ENCODE peak calls at places on chromosomes 7 and 10, in six cellular contexts. U is WTC11, Z is transverse colon, F is IMR-90, Y is nephron progenitor cell, B is fibroblast of lung. L is an unnamed sample.

GRCh38 chr10:29142516-29143314 is 146.2 kb upstream of the LYZL1 start:
- DNase-seq in Z (no peak), U (peak; percentile 65), B (no peak), F (no peak), Y (no peak), L (no peak)

GRCh38 chr10:97726636-97727178 is 10.2 kb upstream of the ZFYVE27 start:
- DNase-seq in F (peak; percentile 85), U (peak; percentile 61), B (peak; percentile 86), Y (peak; percentile 39), Z (peak; percentile 66), L (no peak)

GRCh38 chr7:80686576-80686975 is 48.1 kb downstream of the CD36 start:
- DNase-seq in B (peak; percentile 66), F (peak; percentile 68), Y (no peak), U (no peak), Z (no peak), L (no peak)

GRCh38 chr10:110165239-110165638 is 42.2 kb upstream of the MXI1 start:
- DNase-seq in B (no peak), Z (no peak), Y (no peak), U (no peak), F (no peak), L (no peak)

GRCh38 chr7:106629521-106629920 is 31.4 kb downstream of the CCDC71L start:
- DNase-seq in F (peak; percentile 68), Y (no peak), Z (no peak), B (peak; percentile 59), U (no peak), L (no peak)

GRCh38 chr7:64947252-64948000 is 43.4 kb downstream of the ZNF117 start:
- DNase-seq in F (no peak), Z (no peak), Y (peak; percentile 41), U (peak; percentile 31), B (no peak), L (peak; percentile 48)

GRCh38 chr10:79081353-79082034 is 12.7 kb downstream of the ZMIZ1 start:
- DNase-seq in Y (no peak), F (peak; percentile 96), U (no peak), Z (no peak), B (peak; percentile 85), L (peak; percentile 59)

GRCh38 chr10:43340101-43340500 is 31.3 kb upstream of the FXYD4 start:
- DNase-seq in F (no peak), Z (no peak), U (no peak), Y (no peak), B (no peak), L (no peak)

GRCh38 chr10:85650791-85651506 is 715.6 kb downstream of the GRID1 start:
- DNase-seq in F (no peak), B (no peak), Z (no peak), Y (no peak), U (no peak), L (no peak)

GRCh38 chr7:1087462-1087809 is 477 bp upstream of the GPER1 start:
- DNase-seq in B (peak; percentile 29), F (peak; percentile 44), U (no peak), Z (no peak), Y (no peak), L (no peak)

GRCh38 chr7:105480931-105481330 is 41.1 kb downstream of the PUS7 start:
- DNase-seq in U (no peak), Y (no peak), F (peak; percentile 84), B (no peak), Z (no peak), L (no peak)

GRCh38 chr7:125670926-125671572 is 741.4 kb upstream of the POT1 start:
- DNase-seq in Y (no peak), U (no peak), B (peak; percentile 33), Z (no peak), F (no peak), L (no peak)

GRCh38 chr7:135204271-135204872 is 7.0 kb downstream of the WDR91 start:
- DNase-seq in U (no peak), F (peak; percentile 93), B (peak; percentile 98), Z (no peak), Y (no peak), L (no peak)

GRCh38 chr10:103759100-103759781 is 96.1 kb downstream of the SH3PXD2A start:
- DNase-seq in U (no peak), Z (peak; percentile 57), Y (peak; percentile 27), F (peak; percentile 91), B (peak; percentile 86), L (no peak)

GRCh38 chr7:23693224-23693623 is 13.2 kb downstream of the FAM221A start:
- DNase-seq in B (no peak), U (no peak), Z (no peak), Y (no peak), F (no peak), L (no peak)

GRCh38 chr10:116324951-116325635 is 845 bp downstream of the CCDC172 start:
- DNase-seq in B (no peak), F (no peak), Y (no peak), Z (no peak), U (peak; percentile 26), L (no peak)

GRCh38 chr7:47577351-47577919 is 4.5 kb downstream of the TNS3 start:
- DNase-seq in Z (no peak), Y (no peak), B (peak; percentile 62), F (no peak), U (no peak), L (no peak)

GRCh38 chr7:118148930-118149329 is 35.0 kb upstream of the LSM8 start:
- DNase-seq in B (peak; percentile 2), Y (no peak), U (no peak), F (peak; percentile 8), Z (no peak), L (no peak)

GRCh38 chr10:128111686-128112085 is 14.5 kb downstream of the MKI67 start:
- DNase-seq in F (no peak), Y (no peak), U (no peak), B (no peak), Z (no peak), L (no peak)

GRCh38 chr7:74191231-74191630 is 17.1 kb downstream of the EIF4H start:
- DNase-seq in B (no peak), Z (no peak), U (no peak), F (no peak), Y (no peak), L (no peak)

GRCh38 chr10:108375691-108376090 is 1211.2 kb upstream of the SORCS1 start:
- DNase-seq in U (no peak), Y (no peak), Z (no peak), F (no peak), B (peak; percentile 8), L (no peak)

GRCh38 chr10:86287422-86287793 is 79.2 kb downstream of the GRID1 start:
- DNase-seq in B (no peak), U (no peak), F (no peak), Z (no peak), Y (no peak), L (peak; percentile 11)

GRCh38 chr10:113024930-113025329 is 74.9 kb downstream of the TCF7L2 start:
- DNase-seq in B (no peak), Y (no peak), U (no peak), Z (no peak), F (no peak), L (no peak)

GRCh38 chr7:77933394-77933793 is 134.8 kb downstream of the PHTF2 start:
- DNase-seq in F (peak; percentile 60), Z (peak; percentile 11), Y (no peak), B (peak; percentile 21), U (no peak), L (no peak)

GRCh38 chr7:124765401-124766352 is at the start of gene GPR37:
- DNase-seq in B (peak; percentile 90), Y (peak; percentile 76), Z (peak; percentile 59), F (peak; percentile 93), U (peak; percentile 85), L (peak; percentile 75)

GRCh38 chr7:153012203-153012602 is 252.7 kb downstream of the ACTR3B start:
- DNase-seq in Z (no peak), B (no peak), Y (no peak), F (no peak), U (no peak), L (no peak)

GRCh38 chr7:157138101-157138423 is 664 bp upstream of the UBE3C start:
- DNase-seq in U (no peak), Y (no peak), F (no peak), B (no peak), Z (no peak), L (no peak)

GRCh38 chr7:128703605-128704004 is 31.5 kb downstream of the GARIN1A start:
- DNase-seq in U (no peak), Y (no peak), B (no peak), F (peak; percentile 38), Z (no peak), L (no peak)

GRCh38 chr7:128708235-128708634 is 30.9 kb upstream of the CALU start:
- DNase-seq in Z (no peak), U (no peak), B (no peak), F (no peak), Y (no peak), L (no peak)

GRCh38 chr7:128707752-128708151 is 31.4 kb upstream of the CALU start:
- DNase-seq in Z (no peak), Y (no peak), U (no peak), F (no peak), B (no peak), L (no peak)

GRCh38 chr7:128704909-128705308 is 32.8 kb downstream of the GARIN1A start:
- DNase-seq in Z (no peak), U (no peak), Y (no peak), F (no peak), B (no peak), L (no peak)

GRCh38 chr7:128705891-128706333 is 33.2 kb upstream of the CALU start:
- DNase-seq in U (no peak), F (peak; percentile 25), Y (no peak), B (no peak), Z (no peak), L (no peak)
- TF ChIP-seq CTCF in U (no peak), F (no peak), Y (no peak), B (no peak), Z (no peak), L (no peak)

GRCh38 chr10:33229252-33229943 is 105.1 kb downstream of the NRP1 start:
- DNase-seq in Z (no peak), Y (no peak), B (no peak), U (no peak), F (no peak), L (no peak)
- TF ChIP-seq CTCF in Z (no peak), Y (no peak), B (no peak), U (no peak), F (no peak), L (no peak)

GRCh38 chr10:88582806-88583583 is at the start of gene RNLS:
- DNase-seq in Y (peak; percentile 51), U (peak; percentile 74), Z (peak; percentile 78), F (peak; percentile 15), B (peak; percentile 65), L (peak; percentile 78)
- TF ChIP-seq CTCF in Y (peak; percentile 61), U (peak; percentile 79), Z (peak; percentile 85), F (peak; percentile 55), B (peak; percentile 75), L (peak; percentile 95)

DNA sequence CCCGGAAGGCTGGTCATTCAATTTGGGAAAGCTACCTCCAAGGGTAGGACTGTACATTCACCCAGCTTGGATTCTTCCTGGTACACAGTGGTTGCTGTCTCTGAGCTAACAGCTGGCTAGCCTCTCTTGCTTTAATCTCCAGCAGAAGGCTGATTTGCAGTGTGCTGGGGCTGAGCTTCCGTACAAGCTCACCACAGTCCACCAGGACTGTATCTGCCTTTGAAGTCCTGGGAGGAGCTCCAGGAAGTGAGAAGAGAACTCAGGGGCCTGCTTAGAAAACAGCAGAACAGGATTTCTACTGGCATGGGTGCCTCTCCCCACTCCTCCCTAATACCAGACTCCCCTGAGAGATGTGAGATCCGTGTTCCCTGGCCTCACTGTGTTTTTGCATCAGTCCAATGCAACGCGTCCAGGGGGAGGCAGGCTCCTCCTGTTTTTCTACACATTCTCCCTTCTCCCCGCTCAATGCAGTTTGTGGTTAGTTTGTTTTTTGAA is 6.6 kb downstream of the AFAP1L2 start:
- DNase-seq in U (no peak), F (no peak), Y (no peak), Z (no peak), B (peak; percentile 44), L (no peak)
- TF ChIP-seq CTCF in U (no peak), F (no peak), Y (no peak), Z (no peak), B (no peak), L (no peak)